ENCODE peak calls at places on chromosome 9, in five cellular contexts. Z is tibial nerve; I is A549; J is SK-N-SH; B is effector memory CD4-positive, alpha-beta T cell. G is an unnamed sample.
A peak's percentile ranks its signal among the peaks of the same experiment; 100 is the strongest.

GRCh38 chr9:72150653-72151052 is 1.4 kb downstream of the GDA start:
- DNase-seq in Z (no peak), I (no peak), J (no peak), B (no peak), G (no peak)

GRCh38 chr9:132806723-132807421 is 71.2 kb downstream of the AK8 start:
- DNase-seq in Z (no peak), I (no peak), J (no peak), B (no peak), G (peak; percentile 42)

GRCh38 chr9:126148994-126149393 is 177.6 kb upstream of the MVB12B start:
- DNase-seq in Z (no peak), I (no peak), J (no peak), B (no peak), G (no peak)

GRCh38 chr9:121876658-121877271 is 216.3 kb downstream of the TTLL11 start:
- DNase-seq in Z (no peak), I (no peak), J (no peak), B (no peak), G (peak; percentile 76)

GRCh38 chr9:30628915-30629564 is 1755.4 kb upstream of the ACO1 start:
- DNase-seq in Z (no peak), I (no peak), J (no peak), B (no peak), G (no peak)

GRCh38 chr9:19379697-19380046 is 364 bp downstream of the RPS6 start:
- DNase-seq in Z (peak; percentile 14), I (no peak), J (peak; percentile 54), B (no peak), G (peak; percentile 47)

GRCh38 chr9:125540497-125540896 is 166.5 kb downstream of the MAPKAP1 start:
- DNase-seq in Z (no peak), I (no peak), J (no peak), B (no peak), G (no peak)

GRCh38 chr9:100724932-100725331 is 147.1 kb downstream of the CAVIN4 start:
- DNase-seq in Z (no peak), I (no peak), J (no peak), B (no peak), G (no peak)

GRCh38 chr9:34282096-34282495 is 47.0 kb downstream of the KIF24 start:
- DNase-seq in Z (no peak), I (no peak), J (no peak), B (no peak), G (peak; percentile 42)

GRCh38 chr9:95753762-95754465 is 121.6 kb upstream of the ERCC6L2 start:
- DNase-seq in Z (peak; percentile 60), I (no peak), J (peak; percentile 72), B (no peak), G (no peak)

GRCh38 chr9:70218767-70219166 is 40.0 kb upstream of the SMC5 start:
- DNase-seq in Z (no peak), I (no peak), J (no peak), B (no peak), G (no peak)

GRCh38 chr9:18756712-18757125 is 276.3 kb downstream of the SAXO1 start:
- DNase-seq in Z (no peak), I (no peak), J (no peak), B (no peak), G (peak; percentile 6)

GRCh38 chr9:127563579-127563978 is 48.5 kb upstream of the STXBP1 start:
- DNase-seq in Z (no peak), I (no peak), J (no peak), B (no peak), G (no peak)

GRCh38 chr9:127562841-127563523 is 49.1 kb upstream of the STXBP1 start:
- DNase-seq in Z (no peak), I (peak; percentile 71), J (no peak), B (no peak), G (no peak)

GRCh38 chr9:127562271-127562780 is 49.8 kb upstream of the STXBP1 start:
- DNase-seq in Z (no peak), I (no peak), J (no peak), B (no peak), G (no peak)

GRCh38 chr9:127559247-127559680 is 52.8 kb upstream of the STXBP1 start:
- DNase-seq in Z (no peak), I (no peak), J (no peak), B (no peak), G (no peak)

GRCh38 chr9:127561491-127562270 is 50.4 kb upstream of the STXBP1 start:
- DNase-seq in Z (peak; percentile 88), I (peak; percentile 93), J (no peak), B (no peak), G (no peak)
- H3K4me1 ChIP-seq in Z (peaks cover 99% of the 10 kb centered on the region), I (peaks cover 97% of the 10 kb centered on the region), J (peaks cover 63% of the 10 kb centered on the region), B (peaks cover 34% of the 10 kb centered on the region), G (peaks cover 33% of the 10 kb centered on the region)

DNA sequence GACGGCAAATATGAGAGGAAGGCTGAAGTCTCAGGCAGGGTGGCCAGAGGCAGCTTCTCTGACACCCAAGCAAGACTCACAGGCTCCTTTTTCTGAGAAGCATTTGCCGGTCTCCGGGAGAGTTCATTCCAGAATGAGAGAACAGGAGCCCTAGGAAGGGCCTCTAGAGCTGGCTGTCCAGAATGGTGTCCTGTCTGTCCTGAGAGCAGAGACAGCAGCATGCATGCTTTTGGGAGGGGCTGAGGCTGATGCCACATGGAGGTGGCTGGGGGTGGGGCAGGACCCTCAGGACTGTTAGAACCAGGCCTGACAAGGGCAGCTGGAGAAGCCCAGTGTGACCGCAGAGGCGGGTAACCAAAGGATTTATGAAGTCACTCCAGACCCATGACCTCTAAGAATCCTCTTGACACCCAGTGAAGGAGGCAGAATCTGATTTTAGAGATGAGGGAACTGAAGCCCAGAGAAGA is 60.0 kb downstream of the SHB start:
- DNase-seq in Z (no peak), I (no peak), J (no peak), B (no peak), G (no peak)
- H3K4me1 ChIP-seq in Z (peaks cover 37% of the 10 kb centered on the region), I (peaks cover 50% of the 10 kb centered on the region), J (peaks cover 27% of the 10 kb centered on the region), B (no peaks in the 10 kb centered on the region), G (peaks cover 19% of the 10 kb centered on the region)

GRCh38 chr9:131677445-131678180 is 62.3 kb downstream of the RAPGEF1 start:
- DNase-seq in Z (no peak), I (no peak), J (peak; percentile 39), B (no peak), G (peak; percentile 45)
- H3K4me1 ChIP-seq in Z (peaks cover 63% of the 10 kb centered on the region), I (peaks cover 38% of the 10 kb centered on the region), J (peaks cover 44% of the 10 kb centered on the region), B (peaks cover 63% of the 10 kb centered on the region), G (peaks cover 38% of the 10 kb centered on the region)

GRCh38 chr9:93183663-93184438 is at the start of gene WNK2:
- DNase-seq in Z (no peak), I (peak; percentile 76), J (peak; percentile 96), B (peak; percentile 17), G (peak; percentile 16)
- H3K4me1 ChIP-seq in Z (peaks cover 16% of the 10 kb centered on the region), I (peaks cover 3% of the 10 kb centered on the region), J (no peaks in the 10 kb centered on the region), B (peaks cover 8% of the 10 kb centered on the region), G (peaks cover 28% of the 10 kb centered on the region)

DNA sequence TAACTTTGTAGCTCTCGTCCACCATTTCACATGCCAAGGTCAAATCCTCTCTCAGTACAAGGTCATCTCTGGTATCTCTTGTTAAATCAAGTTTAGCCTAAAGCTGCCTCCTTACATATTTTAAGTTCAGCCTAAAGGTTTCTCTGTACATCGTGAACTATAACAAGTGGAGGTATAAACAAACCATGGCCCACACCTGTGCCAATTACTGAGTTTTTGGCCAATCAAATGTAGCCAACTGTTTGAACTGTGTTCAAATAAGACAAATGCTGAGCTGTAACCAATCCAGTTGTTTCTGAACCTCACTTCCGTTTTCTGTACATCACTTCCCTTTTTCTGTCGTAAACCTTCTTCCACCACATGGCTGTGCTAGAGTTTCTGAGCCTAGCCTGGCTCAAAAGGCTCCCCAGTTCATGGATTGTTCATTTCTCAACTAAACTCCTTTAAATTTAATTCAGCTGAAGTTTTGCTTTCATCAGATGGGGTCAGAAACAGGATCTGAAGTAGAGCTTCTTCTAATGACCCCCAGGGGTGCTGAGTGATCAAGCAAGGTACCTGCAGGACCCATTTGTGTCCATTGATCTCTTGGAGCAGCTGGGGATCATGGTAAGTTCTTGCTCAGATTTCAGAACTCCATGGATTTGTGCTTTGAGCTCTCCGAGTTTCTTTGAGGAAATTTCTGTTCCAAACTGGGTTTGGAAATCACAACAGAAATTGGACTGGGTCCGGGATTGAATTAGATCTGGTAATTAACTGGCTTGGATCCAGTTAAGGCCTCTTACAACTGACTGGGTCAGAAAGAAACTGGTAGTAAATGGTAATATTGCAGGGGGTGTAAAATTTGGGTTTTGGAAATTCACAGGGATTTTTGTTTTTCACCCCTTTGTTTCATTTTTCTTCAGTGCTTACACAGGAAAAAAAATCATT is 11.0 kb upstream of the NANS start:
- DNase-seq in Z (no peak), I (no peak), J (no peak), B (peak; percentile 17), G (no peak)
- H3K4me1 ChIP-seq in Z (no peaks in the 10 kb centered on the region), I (no peaks in the 10 kb centered on the region), J (no peaks in the 10 kb centered on the region), B (peaks cover 3% of the 10 kb centered on the region), G (no peaks in the 10 kb centered on the region)

GRCh38 chr9:134401391-134401790 is 75.1 kb downstream of the RXRA start:
- DNase-seq in Z (no peak), I (no peak), J (no peak), B (no peak), G (no peak)
- H3K4me1 ChIP-seq in Z (peaks cover 92% of the 10 kb centered on the region), I (peaks cover 32% of the 10 kb centered on the region), J (peaks cover 22% of the 10 kb centered on the region), B (peaks cover 55% of the 10 kb centered on the region), G (no peaks in the 10 kb centered on the region)

DNA sequence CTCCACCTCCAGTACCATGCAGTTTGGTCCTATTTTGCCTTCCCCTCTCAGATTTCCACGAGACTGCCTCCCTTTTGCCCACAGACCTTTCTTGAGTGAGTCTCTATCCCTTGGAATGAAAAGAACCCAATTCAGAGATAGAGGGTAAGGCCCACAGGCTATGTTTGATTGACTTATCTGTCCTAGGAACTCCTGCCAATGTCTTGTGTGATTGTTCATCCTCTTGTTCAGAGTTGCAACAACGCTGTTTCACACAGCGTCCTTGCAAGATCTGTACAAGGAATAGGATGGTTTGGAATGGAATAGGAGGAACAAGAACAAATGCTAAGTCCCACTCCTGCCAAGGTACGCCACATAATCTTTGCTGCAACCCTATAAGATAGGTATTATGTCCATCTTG is 142.2 kb upstream of the ABCA1 start:
- DNase-seq in Z (no peak), I (no peak), J (no peak), B (no peak), G (no peak)
- H3K4me1 ChIP-seq in Z (peaks cover 13% of the 10 kb centered on the region), I (peaks cover 51% of the 10 kb centered on the region), J (peaks cover 10% of the 10 kb centered on the region), B (no peaks in the 10 kb centered on the region), G (peaks cover 11% of the 10 kb centered on the region)

GRCh38 chr9:76023715-76024195 is 133.3 kb downstream of the PCSK5 start:
- DNase-seq in Z (no peak), I (no peak), J (no peak), B (no peak), G (no peak)

GRCh38 chr9:76032652-76033373 is 142.3 kb downstream of the PCSK5 start:
- DNase-seq in Z (no peak), I (no peak), J (no peak), B (no peak), G (no peak)

GRCh38 chr9:76026796-76027195 is 136.3 kb downstream of the PCSK5 start:
- DNase-seq in Z (no peak), I (no peak), J (no peak), B (no peak), G (no peak)

GRCh38 chr9:76022317-76022716 is 131.8 kb downstream of the PCSK5 start:
- DNase-seq in Z (no peak), I (no peak), J (no peak), B (no peak), G (no peak)

DNA sequence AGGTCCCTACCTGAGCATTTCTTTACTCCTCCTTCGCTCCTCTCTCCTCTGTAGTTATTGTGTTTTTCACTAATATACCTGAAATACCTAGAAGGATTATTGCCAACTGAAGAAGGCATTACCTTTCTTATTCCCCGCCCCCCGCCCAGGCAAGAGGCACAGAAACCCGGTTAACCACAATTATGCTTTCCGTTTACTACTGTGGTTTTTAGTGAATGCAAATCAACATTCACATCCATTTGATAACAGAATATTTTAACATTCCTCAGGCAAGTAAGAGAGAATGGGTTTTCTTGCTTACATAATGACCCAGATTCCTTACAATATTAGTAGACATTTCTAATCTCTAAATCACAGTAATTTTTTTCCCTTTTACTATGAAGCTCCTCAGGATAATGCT is 137.0 kb downstream of the PCSK5 start:
- DNase-seq in Z (no peak), I (no peak), J (no peak), B (no peak), G (no peak)
- H3K4me1 ChIP-seq in Z (no peaks in the 10 kb centered on the region), I (no peaks in the 10 kb centered on the region), J (no peaks in the 10 kb centered on the region), B (peaks cover 25% of the 10 kb centered on the region), G (no peaks in the 10 kb centered on the region)